ENCODE peak calls at places on chromosome 1, in nine cellular contexts. O is RWPE2, R is HepG2, Q is pancreas, N is foreskin keratinocyte, B is left lung, X is right cardiac atrium, E is heart right ventricle, M is GM23338. C is an unnamed sample. For H3K4me1, the result is how much of the 10 kb centered on the place peaks cover.

GRCh38 chr1:229410370-229410691 is 23.6 kb downstream of the ACTA1 start:
- ATAC-seq in M (no peak), X (no peak), Q (no peak), R (peak), E (no peak), O (no peak), B (no peak), N (no peak), C (no peak)

GRCh38 chr1:243388276-243388675 is 132.4 kb downstream of the SDCCAG8 start:
- ATAC-seq in R (no peak), N (no peak), E (no peak), B (no peak), M (no peak), O (no peak), X (no peak), Q (no peak), C (no peak)

GRCh38 chr1:32272557-32273388 is 19.1 kb upstream of the HDAC1 start:
- ATAC-seq in B (no peak), X (no peak), M (no peak), O (no peak), R (no peak), E (no peak), N (no peak), Q (no peak), C (no peak)

GRCh38 chr1:55468438-55468837 is 253.3 kb upstream of the USP24 start:
- ATAC-seq in E (no peak), Q (no peak), O (no peak), R (no peak), X (no peak), M (no peak), B (no peak), N (no peak), C (no peak)

GRCh38 chr1:112727716-112728115 is 12.6 kb upstream of the PPM1J start:
- ATAC-seq in M (no peak), N (no peak), X (no peak), R (peak), E (no peak), B (no peak), Q (no peak), O (peak), C (no peak)

GRCh38 chr1:25572708-25573590 is 29.5 kb downstream of the LDLRAP1 start:
- ATAC-seq in R (peak), M (peak), B (peak), O (no peak), N (peak), E (peak), Q (peak), X (peak), C (no peak)

GRCh38 chr1:230495891-230496385 is 69.8 kb upstream of the PGBD5 start:
- ATAC-seq in X (peak), Q (peak), O (no peak), B (peak), M (no peak), R (no peak), E (no peak), N (no peak), C (no peak)

GRCh38 chr1:56644064-56644940 is 812 bp upstream of the PRKAA2 start:
- ATAC-seq in Q (peak), X (peak), N (peak), R (peak), O (peak), E (peak), M (peak), B (peak), C (peak)

GRCh38 chr1:213284626-213285025 is 233.6 kb downstream of the RPS6KC1 start:
- ATAC-seq in B (peak), N (no peak), M (no peak), E (no peak), Q (no peak), R (no peak), X (no peak), O (no peak), C (no peak)

GRCh38 chr1:160837558-160838205 is 25.0 kb downstream of the CD244 start:
- ATAC-seq in O (peak), M (peak), Q (no peak), E (peak), B (peak), N (no peak), X (peak), R (no peak), C (peak)

GRCh38 chr1:36222481-36223372 is 1.5 kb upstream of the THRAP3 start:
- ATAC-seq in M (no peak), Q (no peak), B (no peak), E (no peak), X (no peak), N (no peak), O (no peak), R (no peak), C (no peak)

GRCh38 chr1:17186216-17186894 is 18.6 kb upstream of the PADI1 start:
- ATAC-seq in M (no peak), R (no peak), E (no peak), B (no peak), Q (no peak), O (peak), X (no peak), N (peak), C (no peak)

GRCh38 chr1:9311029-9311428 is 18.3 kb downstream of the SPSB1 start:
- ATAC-seq in N (no peak), R (no peak), X (no peak), O (no peak), Q (no peak), M (no peak), B (no peak), E (no peak), C (peak)
- H3K27ac ChIP-seq in N (no peak), R (no peak), X (no peak), O (no peak), Q (no peak), M (no peak), B (no peak), E (no peak), C (peak)

DNA sequence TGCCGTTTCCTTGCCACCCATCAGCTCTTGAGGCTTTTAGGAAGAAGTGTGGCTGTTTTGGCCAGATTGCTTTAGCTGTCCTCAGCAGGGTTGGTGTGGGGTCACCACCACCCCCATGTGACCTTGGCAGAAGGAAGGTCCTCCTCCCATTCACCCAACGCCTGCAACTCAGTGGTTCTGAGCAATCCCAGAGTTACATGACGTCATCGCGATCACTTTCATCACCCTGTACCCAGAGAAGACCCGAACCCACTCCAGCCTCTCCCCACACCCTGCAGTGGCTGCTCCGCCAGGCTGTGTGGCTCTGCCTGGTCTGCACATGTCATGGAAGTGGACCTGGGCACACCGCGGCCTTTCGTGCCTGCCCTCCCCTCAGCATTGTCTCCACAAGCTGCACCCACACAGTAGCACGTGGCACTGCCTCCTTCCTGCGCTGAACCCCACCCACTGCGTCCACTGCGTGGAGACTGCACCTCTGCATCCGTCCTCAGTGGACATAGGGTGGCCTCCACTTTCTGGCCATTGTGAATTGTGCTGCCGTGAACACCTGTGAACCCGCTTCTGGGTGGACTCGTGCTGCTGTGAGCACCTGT is 16.5 kb downstream of the FAAP20 start:
- ATAC-seq in R (no peak), E (no peak), X (no peak), N (no peak), M (no peak), B (no peak), O (no peak), Q (no peak), C (no peak)
- H3K4me1 ChIP-seq in R (under half), E (under half), X (under half), N (under half), M (under half), B (under half), O (under half), Q (under half), C (under half)

GRCh38 chr1:175019524-175019923 is 3.7 kb downstream of the MRPS14 start:
- ATAC-seq in R (no peak), M (no peak), E (no peak), Q (no peak), N (no peak), B (no peak), X (no peak), O (no peak), C (no peak)

GRCh38 chr1:175024773-175025172 is 1.5 kb upstream of the MRPS14 start:
- ATAC-seq in X (no peak), N (no peak), E (no peak), B (no peak), Q (no peak), O (no peak), M (no peak), R (no peak), C (no peak)

GRCh38 chr1:175023043-175023921 is at the start of gene MRPS14:
- ATAC-seq in R (peak), X (peak), M (peak), O (peak), E (peak), Q (peak), N (peak), B (peak), C (peak)
- H3K27ac ChIP-seq in R (peak), X (peak), M (peak), O (peak), E (peak), Q (peak), N (peak), B (peak), C (peak)

GRCh38 chr1:116260621-116261020 is 112.4 kb upstream of the ATP1A1 start:
- ATAC-seq in O (no peak), E (no peak), R (no peak), Q (no peak), B (no peak), N (no peak), X (no peak), M (no peak), C (no peak)
- H3K4me1 ChIP-seq in O (under half), E (under half), R (under half), Q (under half), B (under half), N (under half), X (under half), M (under half), C (under half)

DNA sequence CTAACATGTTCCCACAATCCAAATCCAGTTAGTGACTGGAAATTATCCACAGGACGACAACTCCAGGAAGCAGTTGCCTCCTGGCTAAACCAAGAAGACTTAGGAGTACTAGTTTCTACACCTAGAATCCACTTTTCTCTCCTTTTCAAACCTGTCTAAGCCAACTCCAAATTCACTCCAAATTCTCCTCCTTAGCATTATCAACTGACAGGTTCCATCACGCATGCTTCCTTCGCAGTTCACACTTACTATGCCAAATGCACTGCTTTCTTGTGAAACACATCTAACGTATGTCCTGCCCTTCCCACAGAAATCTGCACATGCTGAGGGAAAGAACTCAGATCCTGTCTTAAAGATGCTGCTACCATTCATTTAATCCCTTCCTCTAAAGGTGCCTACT is 225.9 kb downstream of the RERE start:
- ATAC-seq in E (no peak), B (no peak), X (no peak), M (no peak), R (no peak), Q (no peak), O (no peak), N (no peak), C (no peak)
- H3K27ac ChIP-seq in E (no peak), B (no peak), X (no peak), M (no peak), R (no peak), Q (no peak), O (no peak), N (no peak), C (no peak)